ENCODE peak calls at places on chromosomes 1 and 21, in seven cellular contexts. I is NCI-H1105; A is COLO829; R is NCI-H1092; G is lower lobe of right lung; T is naive thymus-derived CD4-positive, alpha-beta T cell; M is substantia nigra. O is an unnamed sample.

GRCh38 chr21:34845521-34846213 is 176.9 kb downstream of the CLIC6 start:
- DNase-seq in I (no peak), A (peak), G (peak), M (no peak), R (no peak), T (no peak), O (peak)

GRCh38 chr1:20405893-20406604 is 80.0 kb downstream of the CAMK2N1 start:
- DNase-seq in A (no peak), G (no peak), I (no peak), M (no peak), R (no peak), T (no peak), O (peak)

GRCh38 chr1:56973898-56974752 is 8.3 kb upstream of the C8B start:
- DNase-seq in R (no peak), A (no peak), M (no peak), I (no peak), T (no peak), G (no peak), O (no peak)

GRCh38 chr1:225962440-225962975 is 21.5 kb upstream of the LEFTY2 start:
- DNase-seq in R (no peak), I (no peak), T (no peak), A (no peak), M (no peak), G (peak), O (no peak)

GRCh38 chr1:164586619-164587018 is 27.6 kb downstream of the PBX1 start:
- DNase-seq in M (no peak), G (no peak), A (no peak), R (no peak), I (no peak), T (no peak), O (no peak)

GRCh38 chr1:30763654-30764248 is 6.2 kb upstream of the LAPTM5 start:
- DNase-seq in T (no peak), I (no peak), M (no peak), A (no peak), R (peak), G (no peak), O (no peak)

GRCh38 chr21:32372755-32373154 is 20.1 kb downstream of the URB1 start:
- DNase-seq in R (no peak), A (no peak), I (peak), T (no peak), G (no peak), M (no peak), O (no peak)

GRCh38 chr21:38743772-38744529 is 61.8 kb upstream of the ETS2 start:
- DNase-seq in G (no peak), T (no peak), M (no peak), A (no peak), R (no peak), I (no peak), O (no peak)

GRCh38 chr21:15063821-15064575 is 802 bp downstream of the NRIP1 start:
- DNase-seq in R (no peak), G (peak), T (no peak), I (peak), A (no peak), M (no peak), O (no peak)

GRCh38 chr1:35725591-35725990 is 6.9 kb upstream of the C1orf216 start:
- DNase-seq in T (no peak), A (peak), M (peak), R (no peak), I (no peak), G (no peak), O (no peak)

GRCh38 chr1:146051452-146051852 is 29.9 kb upstream of the HJV start:
- DNase-seq in G (no peak), R (no peak), I (no peak), M (no peak), T (no peak), A (no peak), O (peak)

GRCh38 chr1:240111558-240111957 is 19.9 kb downstream of the FMN2 start:
- DNase-seq in A (no peak), M (no peak), R (no peak), I (no peak), T (no peak), G (no peak), O (no peak)

GRCh38 chr1:98112631-98113030 is 191.8 kb upstream of the DPYD start:
- DNase-seq in T (no peak), R (no peak), A (no peak), G (no peak), I (no peak), M (no peak), O (no peak)

GRCh38 chr1:56806804-56807203 is 12.4 kb downstream of the FYB2 start:
- DNase-seq in A (no peak), T (no peak), G (no peak), I (no peak), M (no peak), R (no peak), O (no peak)

GRCh38 chr1:212119397-212119837 is 83.9 kb downstream of the DTL start:
- DNase-seq in R (no peak), T (no peak), A (no peak), G (no peak), I (no peak), M (no peak), O (no peak)

GRCh38 chr21:42154237-42155044 is 64.5 kb upstream of the ABCG1 start:
- DNase-seq in A (no peak), I (no peak), R (no peak), G (no peak), M (no peak), T (no peak), O (no peak)

GRCh38 chr1:154155282-154155681 is 409 bp upstream of the NUP210L start:
- DNase-seq in G (peak), T (no peak), I (no peak), M (no peak), A (peak), R (no peak), O (no peak)

GRCh38 chr1:24107462-24108225 is 4.3 kb downstream of the MYOM3 start:
- DNase-seq in A (no peak), G (peak), M (no peak), T (no peak), I (no peak), R (no peak), O (no peak)

GRCh38 chr21:33666153-33666552 is 23.9 kb downstream of the ITSN1 start:
- DNase-seq in M (no peak), A (no peak), G (no peak), R (no peak), I (no peak), T (no peak), O (no peak)